ENCODE peak calls at places on chromosomes 11 and 22, in five cellular contexts. One of them, this sample, is unnamed.

GRCh38 chr11:32440920-32441319 is 5.6 kb upstream of the WT1 start:
- DNase-seq in M059J: no peak
- DNase-seq in neural progenitor cell: peak; percentile 57
- DNase-seq in HEK293T: no peak
- DNase-seq in stimulated activated CD4-positive, alpha-beta T cell treated with anti-CD3 and anti-CD28 coated beads, Interleukin-4, amount 100 ng/mL, for 48 hours: no peak
- DNase-seq in this sample: no peak

GRCh38 chr11:45885274-45885920 is at the start of gene MAPK8IP1:
- DNase-seq in stimulated activated CD4-positive, alpha-beta T cell treated with anti-CD3 and anti-CD28 coated beads, Interleukin-4, amount 100 ng/mL, for 48 hours: peak; percentile 39
- DNase-seq in HEK293T: peak; percentile 88
- DNase-seq in M059J: peak; percentile 31
- DNase-seq in neural progenitor cell: peak; percentile 94
- DNase-seq in this sample: no peak

GRCh38 chr11:73949912-73950311 is 914 bp upstream of the DNAJB13 start:
- DNase-seq in stimulated activated CD4-positive, alpha-beta T cell treated with anti-CD3 and anti-CD28 coated beads, Interleukin-4, amount 100 ng/mL, for 48 hours: no peak
- DNase-seq in HEK293T: no peak
- DNase-seq in M059J: no peak
- DNase-seq in neural progenitor cell: no peak
- DNase-seq in this sample: no peak

GRCh38 chr11:15327786-15328231 is 213.1 kb downstream of the INSC start:
- DNase-seq in neural progenitor cell: peak; percentile 88
- DNase-seq in stimulated activated CD4-positive, alpha-beta T cell treated with anti-CD3 and anti-CD28 coated beads, Interleukin-4, amount 100 ng/mL, for 48 hours: no peak
- DNase-seq in M059J: peak; percentile 23
- DNase-seq in HEK293T: peak; percentile 77
- DNase-seq in this sample: no peak

GRCh38 chr11:16350125-16350524 is 6.2 kb downstream of the SOX6 start:
- DNase-seq in stimulated activated CD4-positive, alpha-beta T cell treated with anti-CD3 and anti-CD28 coated beads, Interleukin-4, amount 100 ng/mL, for 48 hours: no peak
- DNase-seq in HEK293T: no peak
- DNase-seq in M059J: no peak
- DNase-seq in neural progenitor cell: no peak
- DNase-seq in this sample: no peak

GRCh38 chr22:43159484-43160178 is 8.3 kb downstream of the TSPO start:
- DNase-seq in M059J: no peak
- DNase-seq in neural progenitor cell: peak; percentile 70
- DNase-seq in stimulated activated CD4-positive, alpha-beta T cell treated with anti-CD3 and anti-CD28 coated beads, Interleukin-4, amount 100 ng/mL, for 48 hours: no peak
- DNase-seq in HEK293T: peak; percentile 69
- DNase-seq in this sample: no peak

GRCh38 chr22:38398609-38399401 is 56.2 kb downstream of the KCNJ4 start:
- DNase-seq in M059J: peak; percentile 54
- DNase-seq in HEK293T: peak; percentile 95
- DNase-seq in neural progenitor cell: peak; percentile 96
- DNase-seq in stimulated activated CD4-positive, alpha-beta T cell treated with anti-CD3 and anti-CD28 coated beads, Interleukin-4, amount 100 ng/mL, for 48 hours: peak; percentile 69
- DNase-seq in this sample: peak; percentile 32

GRCh38 chr11:82505384-82505783 is 228.3 kb downstream of the FAM181B start:
- DNase-seq in HEK293T: no peak
- DNase-seq in neural progenitor cell: peak; percentile 63
- DNase-seq in M059J: no peak
- DNase-seq in stimulated activated CD4-positive, alpha-beta T cell treated with anti-CD3 and anti-CD28 coated beads, Interleukin-4, amount 100 ng/mL, for 48 hours: no peak
- DNase-seq in this sample: no peak

GRCh38 chr11:12717851-12718291 is 43.6 kb downstream of the TEAD1 start:
- DNase-seq in stimulated activated CD4-positive, alpha-beta T cell treated with anti-CD3 and anti-CD28 coated beads, Interleukin-4, amount 100 ng/mL, for 48 hours: peak; percentile 15
- DNase-seq in HEK293T: no peak
- DNase-seq in neural progenitor cell: no peak
- DNase-seq in M059J: peak; percentile 71
- DNase-seq in this sample: no peak

GRCh38 chr11:111414936-111415335 is 35.9 kb upstream of the POU2AF1 start:
- DNase-seq in HEK293T: no peak
- DNase-seq in M059J: no peak
- DNase-seq in stimulated activated CD4-positive, alpha-beta T cell treated with anti-CD3 and anti-CD28 coated beads, Interleukin-4, amount 100 ng/mL, for 48 hours: no peak
- DNase-seq in neural progenitor cell: no peak
- DNase-seq in this sample: no peak

GRCh38 chr22:37843746-37844089 is 416 bp downstream of the ANKRD54 start:
- DNase-seq in M059J: no peak
- DNase-seq in HEK293T: peak; percentile 67
- DNase-seq in stimulated activated CD4-positive, alpha-beta T cell treated with anti-CD3 and anti-CD28 coated beads, Interleukin-4, amount 100 ng/mL, for 48 hours: peak; percentile 44
- DNase-seq in neural progenitor cell: no peak
- DNase-seq in this sample: no peak

GRCh38 chr11:1291295-1292017 is 18.0 kb downstream of the TOLLIP start:
- DNase-seq in stimulated activated CD4-positive, alpha-beta T cell treated with anti-CD3 and anti-CD28 coated beads, Interleukin-4, amount 100 ng/mL, for 48 hours: no peak
- DNase-seq in HEK293T: no peak
- DNase-seq in M059J: no peak
- DNase-seq in neural progenitor cell: no peak
- DNase-seq in this sample: no peak

GRCh38 chr11:12222099-12222751 is 111.8 kb downstream of the MICAL2 start:
- DNase-seq in M059J: no peak
- DNase-seq in neural progenitor cell: no peak
- DNase-seq in HEK293T: no peak
- DNase-seq in stimulated activated CD4-positive, alpha-beta T cell treated with anti-CD3 and anti-CD28 coated beads, Interleukin-4, amount 100 ng/mL, for 48 hours: no peak
- DNase-seq in this sample: peak; percentile 35

GRCh38 chr11:69511358-69512015 is 30.0 kb downstream of the LINC01488 start:
- DNase-seq in HEK293T: no peak
- DNase-seq in stimulated activated CD4-positive, alpha-beta T cell treated with anti-CD3 and anti-CD28 coated beads, Interleukin-4, amount 100 ng/mL, for 48 hours: no peak
- DNase-seq in neural progenitor cell: no peak
- DNase-seq in M059J: peak; percentile 19
- DNase-seq in this sample: no peak

GRCh38 chr11:77084581-77085191 is 17.9 kb downstream of the CAPN5 start:
- DNase-seq in HEK293T: no peak
- DNase-seq in M059J: no peak
- DNase-seq in stimulated activated CD4-positive, alpha-beta T cell treated with anti-CD3 and anti-CD28 coated beads, Interleukin-4, amount 100 ng/mL, for 48 hours: no peak
- DNase-seq in neural progenitor cell: no peak
- DNase-seq in this sample: no peak

GRCh38 chr11:125128450-125128849 is 17.0 kb upstream of the TMEM218 start:
- DNase-seq in neural progenitor cell: no peak
- DNase-seq in HEK293T: no peak
- DNase-seq in stimulated activated CD4-positive, alpha-beta T cell treated with anti-CD3 and anti-CD28 coated beads, Interleukin-4, amount 100 ng/mL, for 48 hours: no peak
- DNase-seq in M059J: peak; percentile 15
- DNase-seq in this sample: no peak

GRCh38 chr11:1863352-1864215 is 10.7 kb downstream of the LSP1 start:
- DNase-seq in HEK293T: peak; percentile 78
- DNase-seq in M059J: peak; percentile 96
- DNase-seq in stimulated activated CD4-positive, alpha-beta T cell treated with anti-CD3 and anti-CD28 coated beads, Interleukin-4, amount 100 ng/mL, for 48 hours: no peak
- DNase-seq in neural progenitor cell: peak; percentile 84
- DNase-seq in this sample: no peak

GRCh38 chr11:107716884-107717532 is 5.2 kb upstream of the SLN start:
- DNase-seq in stimulated activated CD4-positive, alpha-beta T cell treated with anti-CD3 and anti-CD28 coated beads, Interleukin-4, amount 100 ng/mL, for 48 hours: no peak
- DNase-seq in M059J: peak; percentile 41
- DNase-seq in HEK293T: no peak
- DNase-seq in neural progenitor cell: no peak
- DNase-seq in this sample: no peak

GRCh38 chr22:26573026-26573662 is 16.8 kb downstream of the TPST2 start:
- DNase-seq in HEK293T: no peak
- DNase-seq in stimulated activated CD4-positive, alpha-beta T cell treated with anti-CD3 and anti-CD28 coated beads, Interleukin-4, amount 100 ng/mL, for 48 hours: no peak
- DNase-seq in M059J: no peak
- DNase-seq in neural progenitor cell: no peak
- DNase-seq in this sample: no peak

GRCh38 chr11:19660076-19660475 is 52.6 kb upstream of the NAV2 start:
- DNase-seq in M059J: peak; percentile 99
- DNase-seq in neural progenitor cell: no peak
- DNase-seq in stimulated activated CD4-positive, alpha-beta T cell treated with anti-CD3 and anti-CD28 coated beads, Interleukin-4, amount 100 ng/mL, for 48 hours: peak; percentile 3
- DNase-seq in HEK293T: no peak
- DNase-seq in this sample: no peak

GRCh38 chr22:41447435-41448188 is 1.0 kb upstream of the TOB2 start:
- DNase-seq in M059J: peak; percentile 65
- DNase-seq in stimulated activated CD4-positive, alpha-beta T cell treated with anti-CD3 and anti-CD28 coated beads, Interleukin-4, amount 100 ng/mL, for 48 hours: peak; percentile 54
- DNase-seq in neural progenitor cell: peak; percentile 90
- DNase-seq in HEK293T: peak; percentile 57
- DNase-seq in this sample: no peak

GRCh38 chr11:70675697-70676374 is 277.5 kb downstream of the CTTN start:
- DNase-seq in stimulated activated CD4-positive, alpha-beta T cell treated with anti-CD3 and anti-CD28 coated beads, Interleukin-4, amount 100 ng/mL, for 48 hours: no peak
- DNase-seq in M059J: no peak
- DNase-seq in neural progenitor cell: no peak
- DNase-seq in HEK293T: no peak
- DNase-seq in this sample: no peak

GRCh38 chr11:4095509-4096230 is 1.1 kb downstream of the RRM1 start:
- DNase-seq in stimulated activated CD4-positive, alpha-beta T cell treated with anti-CD3 and anti-CD28 coated beads, Interleukin-4, amount 100 ng/mL, for 48 hours: no peak
- DNase-seq in M059J: peak; percentile 70
- DNase-seq in neural progenitor cell: no peak
- DNase-seq in HEK293T: no peak
- DNase-seq in this sample: no peak

GRCh38 chr11:43736502-43737193 is 56.1 kb downstream of the HSD17B12 start:
- DNase-seq in M059J: peak; percentile 72
- DNase-seq in stimulated activated CD4-positive, alpha-beta T cell treated with anti-CD3 and anti-CD28 coated beads, Interleukin-4, amount 100 ng/mL, for 48 hours: no peak
- DNase-seq in neural progenitor cell: no peak
- DNase-seq in HEK293T: no peak
- DNase-seq in this sample: no peak

GRCh38 chr22:25071720-25072119 is 119.2 kb downstream of the KIAA1671 start:
- DNase-seq in neural progenitor cell: no peak
- DNase-seq in stimulated activated CD4-positive, alpha-beta T cell treated with anti-CD3 and anti-CD28 coated beads, Interleukin-4, amount 100 ng/mL, for 48 hours: no peak
- DNase-seq in M059J: no peak
- DNase-seq in HEK293T: no peak
- DNase-seq in this sample: no peak